ENCODE peak calls at places on chromosomes 13 and 19, in nine cellular contexts. Q is Caco-2, D is astrocyte of the cerebellum, F is AG09309, A is GM12878, E is colonic mucosa, I is fibroblast of lung, M is pancreas, B is body of pancreas. T is an unnamed sample.

GRCh38 chr19:13640611-13641010 is 123.7 kb upstream of the MRI1 start:
- DNase-seq in D (no peak), F (no peak), A (no peak), Q (no peak), M (no peak), B (no peak), E (no peak), I (no peak), T (no peak)

GRCh38 chr19:50536662-50537305 is 23.1 kb upstream of the ASPDH start:
- DNase-seq in Q (no peak), I (no peak), E (no peak), M (no peak), D (no peak), B (no peak), F (no peak), A (no peak), T (no peak)

GRCh38 chr19:38044267-38045111 is 137.5 kb downstream of the SIPA1L3 start:
- DNase-seq in I (peak), A (no peak), B (no peak), E (no peak), F (no peak), M (no peak), Q (no peak), D (no peak), T (peak)

GRCh38 chr19:44777715-44778347 is at the start of gene CBLC:
- DNase-seq in I (no peak), F (no peak), Q (peak), B (peak), A (no peak), D (no peak), E (peak), M (peak), T (no peak)

GRCh38 chr19:34711890-34712289 is 22.2 kb upstream of the ZNF181 start:
- DNase-seq in M (no peak), D (no peak), B (no peak), Q (no peak), A (no peak), I (no peak), E (no peak), F (no peak), T (no peak)

GRCh38 chr13:58081301-58081820 is 449.8 kb downstream of the PCDH17 start:
- DNase-seq in D (no peak), M (no peak), Q (no peak), B (no peak), A (no peak), I (no peak), E (no peak), F (no peak), T (no peak)

GRCh38 chr19:50796634-50797428 is 6.6 kb downstream of the ACP4 start:
- DNase-seq in I (no peak), E (no peak), A (no peak), Q (no peak), B (no peak), M (no peak), F (no peak), D (no peak), T (no peak)

GRCh38 chr13:37752156-37752555 is 117.4 kb downstream of the TRPC4 start:
- DNase-seq in D (no peak), B (no peak), Q (no peak), M (no peak), A (no peak), F (no peak), E (no peak), I (peak), T (no peak)

GRCh38 chr13:106917024-106917491 is 349.1 kb upstream of the ARGLU1 start:
- DNase-seq in E (no peak), I (no peak), M (no peak), Q (no peak), B (no peak), D (no peak), A (no peak), F (no peak), T (no peak)

GRCh38 chr13:54607421-54607820 is 1578.8 kb downstream of the OLFM4 start:
- DNase-seq in E (no peak), F (no peak), B (no peak), A (no peak), Q (no peak), M (no peak), I (no peak), D (no peak), T (no peak)

GRCh38 chr19:1038995-1039645 is 787 bp upstream of the ABCA7 start:
- DNase-seq in A (no peak), F (no peak), M (no peak), Q (no peak), E (no peak), B (no peak), D (no peak), I (peak), T (no peak)

GRCh38 chr19:35362261-35363000 is 4.2 kb downstream of the FFAR3 start:
- DNase-seq in F (no peak), M (no peak), B (no peak), Q (no peak), D (no peak), I (no peak), E (no peak), A (no peak), T (no peak)

GRCh38 chr19:14950421-14950820 is 9.1 kb downstream of the OR7C2 start:
- DNase-seq in B (no peak), F (no peak), M (no peak), D (no peak), Q (no peak), E (no peak), I (no peak), A (no peak), T (no peak)

GRCh38 chr13:51479199-51479523 is 26.3 kb upstream of the INTS6 start:
- DNase-seq in A (no peak), E (no peak), I (peak), F (no peak), D (no peak), M (no peak), B (no peak), Q (no peak), T (peak)

GRCh38 chr13:101382086-101382485 is 34.2 kb downstream of the NALCN start:
- DNase-seq in Q (no peak), M (no peak), B (no peak), A (no peak), F (no peak), D (no peak), E (no peak), I (no peak), T (no peak)

GRCh38 chr19:46384396-46384795 is 29.0 kb downstream of the CCDC8 start:
- DNase-seq in A (no peak), M (no peak), B (peak), F (no peak), E (no peak), Q (no peak), I (no peak), D (no peak), T (no peak)

GRCh38 chr19:49210108-49210900 is 52.7 kb downstream of the TRPM4 start:
- DNase-seq in E (peak), D (no peak), F (no peak), I (no peak), Q (peak), B (peak), M (peak), A (no peak), T (peak)

DNA sequence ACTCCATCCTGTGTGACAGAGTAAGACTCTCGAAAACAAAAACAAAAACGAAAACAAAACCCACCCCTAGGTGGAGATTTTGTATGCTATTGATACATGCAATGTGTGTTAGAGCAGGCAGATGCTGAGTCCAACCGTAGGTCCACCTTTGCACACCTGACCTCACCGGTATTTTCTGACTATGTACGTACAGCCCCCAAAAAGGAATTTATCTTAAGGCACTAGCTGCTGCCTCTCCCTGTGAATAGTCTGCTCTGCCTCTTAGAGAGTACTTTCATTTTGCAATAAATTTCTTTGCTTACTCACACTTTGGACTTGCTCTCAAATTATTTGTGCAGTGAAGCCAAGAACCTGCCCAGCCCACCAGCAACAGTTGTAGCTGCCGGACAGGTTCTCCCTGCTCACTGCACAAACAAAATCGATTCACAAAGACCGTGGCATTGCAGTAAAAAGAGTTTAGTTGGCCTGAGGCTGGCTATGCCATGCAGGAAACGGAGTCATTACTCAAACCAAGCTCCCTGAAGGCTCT is 8.2 kb upstream of the ZNF77 start:
- DNase-seq in F (no peak), E (peak), B (peak), Q (peak), M (peak), I (peak), D (no peak), A (no peak), T (no peak)
- TF ChIP-seq CTCF in F (no peak), E (no peak), B (peak), Q (peak), M (no peak), I (no peak), D (no peak), A (no peak), T (no peak)

GRCh38 chr13:110916671-110917142 is 1.8 kb upstream of the ANKRD10 start:
- DNase-seq in I (peak), E (no peak), M (no peak), Q (no peak), D (peak), B (no peak), A (no peak), F (peak), T (peak)
- H3K4me3 ChIP-seq in I (peak), E (no peak), M (no peak), Q (no peak), D (no peak), B (no peak), A (peak), F (no peak), T (no peak)

GRCh38 chr19:41936961-41937360 is 8.7 kb upstream of the ERFL start:
- DNase-seq in E (no peak), D (no peak), M (no peak), B (no peak), Q (no peak), F (no peak), A (no peak), I (no peak), T (no peak)

GRCh38 chr19:41936416-41936850 is 8.2 kb upstream of the ERFL start:
- DNase-seq in F (no peak), E (no peak), B (no peak), M (no peak), D (no peak), I (no peak), Q (no peak), A (no peak), T (no peak)

GRCh38 chr19:41937525-41937924 is 9.3 kb upstream of the ERFL start:
- DNase-seq in I (no peak), B (no peak), A (no peak), M (no peak), F (no peak), E (no peak), D (no peak), Q (no peak), T (no peak)

GRCh38 chr19:41934849-41935374 is 6.7 kb upstream of the ERFL start:
- DNase-seq in I (no peak), E (peak), B (peak), F (no peak), Q (peak), A (no peak), M (peak), D (peak), T (peak)

DNA sequence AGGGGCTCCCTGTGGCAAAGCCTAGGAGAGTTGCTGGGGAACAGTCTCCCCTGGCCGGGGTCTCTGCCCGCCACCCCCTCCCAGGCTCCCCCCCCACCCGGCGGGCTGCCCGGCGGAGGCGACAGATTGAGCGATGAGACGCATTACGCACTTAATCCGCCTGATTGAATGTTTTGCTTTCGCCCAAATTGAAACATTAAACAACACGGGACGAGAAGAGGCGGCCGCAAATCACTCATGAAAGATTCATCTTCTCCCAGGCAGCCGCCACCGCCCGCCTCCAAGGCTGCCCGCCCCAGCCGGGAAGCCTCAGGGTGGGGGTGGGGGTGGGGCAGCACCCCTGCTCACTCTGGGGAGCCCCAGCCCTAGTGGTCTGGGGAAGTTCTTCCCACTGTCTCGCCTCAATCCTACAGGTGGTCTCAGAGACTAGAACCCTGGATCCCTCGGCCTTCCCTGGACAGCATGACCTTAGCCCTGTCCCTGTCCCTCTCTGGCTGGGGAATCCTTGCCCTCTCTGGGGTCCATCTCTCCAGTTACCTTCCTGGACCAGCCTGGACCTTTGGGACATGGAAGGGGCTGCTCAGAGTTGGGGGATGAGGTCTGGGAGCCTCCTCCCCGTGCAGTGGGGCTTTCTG is 7.6 kb upstream of the ERFL start:
- DNase-seq in E (no peak), D (no peak), A (no peak), M (no peak), I (no peak), F (no peak), B (no peak), Q (no peak), T (no peak)
- TF ChIP-seq CTCF in E (no peak), D (no peak), A (no peak), M (no peak), I (no peak), F (no peak), B (no peak), Q (no peak), T (no peak)

DNA sequence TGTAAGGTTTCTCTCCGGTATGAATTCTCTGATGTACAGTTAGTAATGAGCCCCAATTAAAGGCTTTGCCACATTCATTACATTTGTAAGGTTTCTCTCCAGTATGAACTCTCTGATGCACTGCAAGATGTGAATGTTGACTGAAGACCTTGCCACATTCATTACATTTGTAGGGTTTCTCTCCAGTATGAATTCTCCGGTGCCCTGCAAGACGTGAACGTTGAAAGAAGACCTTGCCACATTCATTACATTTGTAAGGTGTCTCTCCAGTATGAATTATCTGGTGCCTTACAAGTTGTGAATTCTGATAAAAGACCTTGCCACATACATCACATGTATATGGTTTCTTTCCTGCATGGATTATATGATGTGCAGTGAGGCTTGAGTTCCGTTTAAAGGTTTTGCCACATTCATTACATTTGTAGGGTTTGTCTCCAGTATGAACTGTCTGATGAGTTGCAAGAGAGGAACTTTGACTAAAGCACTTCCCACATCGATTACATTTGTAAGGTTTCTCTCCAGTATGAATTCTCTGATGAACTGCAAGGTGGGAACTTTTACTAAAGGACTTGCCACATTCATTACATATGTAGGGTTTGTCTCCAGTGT is 17.7 kb upstream of the ZNF432 start:
- DNase-seq in M (no peak), Q (no peak), E (no peak), D (no peak), A (no peak), B (no peak), F (no peak), I (no peak), T (no peak)
- H3K4me3 ChIP-seq in M (no peak), Q (no peak), E (no peak), D (no peak), A (no peak), B (no peak), F (no peak), I (no peak), T (no peak)

GRCh38 chr19:39842693-39843435 is 3.3 kb downstream of the FBL start:
- DNase-seq in B (no peak), I (no peak), D (no peak), E (no peak), Q (no peak), A (no peak), M (no peak), F (no peak), T (no peak)
- TF ChIP-seq CTCF in B (no peak), I (no peak), D (no peak), E (no peak), Q (no peak), A (no peak), M (no peak), F (no peak), T (no peak)

GRCh38 chr19:42176649-42176989 is 40.9 kb downstream of the DEDD2 start:
- DNase-seq in A (no peak), D (no peak), Q (no peak), I (no peak), B (no peak), E (no peak), M (no peak), F (no peak), T (no peak)

GRCh38 chr19:42173695-42174094 is 41.4 kb upstream of the POU2F2 start:
- DNase-seq in I (no peak), E (no peak), D (no peak), B (no peak), Q (no peak), A (no peak), F (no peak), M (no peak), T (no peak)

GRCh38 chr19:42174188-42174587 is 41.9 kb upstream of the POU2F2 start:
- DNase-seq in A (no peak), D (no peak), F (no peak), E (no peak), Q (no peak), M (no peak), B (no peak), I (no peak), T (no peak)

GRCh38 chr19:42175952-42176648 is 41.4 kb downstream of the DEDD2 start:
- DNase-seq in E (no peak), Q (no peak), A (no peak), D (no peak), I (peak), F (no peak), M (no peak), B (no peak), T (peak)

DNA sequence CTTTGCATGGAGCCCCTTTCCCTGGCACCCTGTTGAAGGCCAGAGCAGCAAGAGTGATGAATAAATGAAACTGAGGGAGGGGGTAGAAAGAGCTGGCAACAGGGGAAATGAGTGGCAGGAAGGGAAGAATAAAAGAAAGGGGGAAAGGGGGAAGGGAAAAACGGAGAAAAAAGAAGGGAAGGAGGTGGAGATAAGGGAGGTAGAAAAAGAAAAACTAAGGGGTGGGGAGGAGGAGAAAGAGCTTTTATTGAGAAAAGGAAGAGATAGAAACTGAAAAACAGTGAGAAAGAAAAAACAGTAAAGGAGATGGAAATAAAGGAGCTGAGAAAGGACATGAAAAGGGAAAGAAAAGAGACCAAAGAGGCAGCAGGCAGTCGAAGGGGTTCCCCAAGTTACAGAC is 42.1 kb downstream of the DEDD2 start:
- DNase-seq in Q (no peak), M (no peak), E (no peak), F (no peak), B (no peak), I (no peak), A (no peak), D (no peak), T (no peak)
- H3K4me3 ChIP-seq in Q (no peak), M (no peak), E (no peak), F (no peak), B (no peak), I (no peak), A (no peak), D (no peak), T (no peak)

DNA sequence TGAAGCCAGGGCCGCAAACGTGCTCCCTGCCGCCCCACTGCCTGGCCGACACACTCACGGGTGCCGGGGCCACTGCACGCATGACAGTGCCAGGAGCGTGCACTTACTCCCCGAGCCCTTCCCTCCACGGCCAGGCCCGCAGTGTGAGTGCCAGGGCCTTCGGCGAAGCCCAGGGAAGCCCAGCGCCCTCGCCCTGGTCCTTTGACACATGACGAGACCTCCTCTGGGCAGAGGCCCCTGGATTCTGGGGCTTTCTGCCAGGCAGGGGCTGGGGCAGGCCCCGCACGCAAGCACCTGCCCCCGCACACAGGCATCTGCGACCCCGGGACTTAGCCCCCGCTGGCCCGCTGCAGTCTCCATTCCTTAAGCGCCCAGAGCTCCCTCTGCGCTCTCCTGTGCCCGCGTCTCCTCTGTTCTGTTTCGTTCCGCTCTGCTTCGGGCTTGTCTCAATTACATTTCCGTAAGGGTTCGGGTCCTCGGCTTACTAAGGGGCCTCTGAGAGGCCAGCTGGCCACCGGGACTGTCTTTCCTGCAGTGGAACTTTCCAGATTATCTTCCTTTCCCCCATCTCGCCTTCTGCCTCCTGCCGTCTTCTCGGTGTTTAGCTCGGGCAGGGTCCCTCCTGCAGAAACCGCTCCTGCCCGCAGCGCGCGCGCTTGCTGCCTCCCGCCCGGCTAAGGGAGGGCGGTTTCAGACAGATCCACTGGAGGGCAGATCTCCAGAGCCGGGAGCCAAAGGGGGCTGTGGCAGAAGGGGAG is 98.8 kb downstream of the ING1 start:
- DNase-seq in B (no peak), Q (no peak), I (peak), F (no peak), A (no peak), D (no peak), M (no peak), E (no peak), T (peak)
- TF ChIP-seq CTCF in B (no peak), Q (no peak), I (peak), F (peak), A (no peak), D (peak), M (no peak), E (no peak), T (peak)

GRCh38 chr19:7202888-7203287 is 91.3 kb downstream of the INSR start:
- DNase-seq in E (no peak), Q (no peak), B (no peak), F (no peak), I (no peak), A (no peak), D (no peak), M (no peak), T (no peak)
- H3K4me3 ChIP-seq in E (no peak), Q (no peak), B (no peak), F (no peak), I (no peak), A (no peak), D (no peak), M (peak), T (no peak)

T was measured in astrocyte of the spinal cord.